ENCODE peak calls at places on chromosome 21, in eight cellular contexts. A is IMR-90, Z is tibial artery, G is HL-60, O is AG04450, Y is right lobe of liver, R is cardiac muscle cell, U is esophagus squamous epithelium. T is an unnamed sample. For H3K27me3, the result is how much of the 10 kb centered on the place peaks cover.

GRCh38 chr21:26115899-26116298 is 54.7 kb downstream of the APP start:
- DNase-seq in A (peak), Z (no peak), G (no peak), O (peak), Y (no peak), R (no peak), U (no peak), T (peak)

GRCh38 chr21:17729455-17729854 is 89.7 kb downstream of the C21orf91 start:
- DNase-seq in A (no peak), Z (no peak), G (no peak), O (no peak), Y (no peak), R (no peak), U (no peak), T (no peak)

GRCh38 chr21:31335957-31336738 is 7.9 kb downstream of the TIAM1 start:
- DNase-seq in A (peak), Z (no peak), G (no peak), O (peak), Y (no peak), R (no peak), U (no peak), T (peak)

GRCh38 chr21:14479387-14479786 is 66.7 kb downstream of the SAMSN1 start:
- DNase-seq in A (no peak), Z (no peak), G (no peak), O (no peak), Y (no peak), R (no peak), U (no peak), T (no peak)

GRCh38 chr21:31553461-31553860 is 106.0 kb upstream of the SOD1 start:
- DNase-seq in A (no peak), Z (no peak), G (no peak), O (no peak), Y (no peak), R (no peak), U (no peak), T (no peak)

GRCh38 chr21:25369524-25370300 is 237.6 kb downstream of the MRPL39 start:
- DNase-seq in A (peak), Z (no peak), G (no peak), O (no peak), Y (no peak), R (no peak), U (no peak), T (peak)

GRCh38 chr21:32469628-32470027 is 57.1 kb downstream of the EVA1C start:
- DNase-seq in A (no peak), Z (no peak), G (no peak), O (no peak), Y (no peak), R (no peak), U (no peak), T (no peak)

GRCh38 chr21:22056904-22057303 is 1058.7 kb downstream of the NCAM2 start:
- DNase-seq in A (no peak), Z (no peak), G (no peak), O (no peak), Y (no peak), R (no peak), U (no peak), T (no peak)

GRCh38 chr21:37564341-37564923 is 197.9 kb downstream of the DYRK1A start:
- DNase-seq in A (peak), Z (peak), G (peak), O (peak), Y (peak), R (peak), U (peak), T (peak)

GRCh38 chr21:37337179-37337578 is 29.4 kb upstream of the DYRK1A start:
- DNase-seq in A (no peak), Z (no peak), G (no peak), O (no peak), Y (no peak), R (no peak), U (no peak), T (no peak)

GRCh38 chr21:37074195-37074510 is 1.1 kb downstream of the TTC3 start:
- DNase-seq in A (no peak), Z (no peak), G (no peak), O (no peak), Y (no peak), R (no peak), U (no peak), T (no peak)

GRCh38 chr21:43719748-43720538 is 1.0 kb downstream of the PDXK start:
- DNase-seq in A (no peak), Z (no peak), G (no peak), O (no peak), Y (no peak), R (no peak), U (no peak), T (no peak)

GRCh38 chr21:18069875-18070274 is 174.8 kb upstream of the CHODL start:
- DNase-seq in A (no peak), Z (no peak), G (no peak), O (no peak), Y (no peak), R (no peak), U (no peak), T (no peak)

GRCh38 chr21:24509131-24509530 is 1098.2 kb downstream of the MRPL39 start:
- DNase-seq in A (no peak), Z (no peak), G (no peak), O (no peak), Y (no peak), R (no peak), U (no peak), T (no peak)

GRCh38 chr21:26686705-26687104 is 113.6 kb upstream of the CYYR1 start:
- DNase-seq in A (no peak), Z (no peak), G (no peak), O (no peak), Y (no peak), R (no peak), U (no peak), T (no peak)

GRCh38 chr21:31576428-31576827 is 83.1 kb upstream of the SOD1 start:
- DNase-seq in A (no peak), Z (no peak), G (no peak), O (no peak), Y (no peak), R (no peak), U (no peak), T (no peak)

GRCh38 chr21:17769049-17769845 is 49.9 kb downstream of the C21orf91 start:
- DNase-seq in A (no peak), Z (no peak), G (no peak), O (no peak), Y (no peak), R (no peak), U (no peak), T (peak)

GRCh38 chr21:22200378-22201092 is 1202.3 kb downstream of the NCAM2 start:
- DNase-seq in A (no peak), Z (no peak), G (no peak), O (no peak), Y (no peak), R (peak), U (no peak), T (no peak)

GRCh38 chr21:32742470-32742869 is 14.7 kb upstream of the SYNJ1 start:
- DNase-seq in A (no peak), Z (no peak), G (no peak), O (no peak), Y (no peak), R (no peak), U (no peak), T (no peak)

GRCh38 chr21:37532868-37533780 is 166.6 kb downstream of the DYRK1A start:
- DNase-seq in A (peak), Z (no peak), G (no peak), O (no peak), Y (no peak), R (no peak), U (no peak), T (no peak)

GRCh38 chr21:26130249-26130896 is 40.2 kb downstream of the APP start:
- DNase-seq in A (peak), Z (no peak), G (no peak), O (no peak), Y (no peak), R (no peak), U (no peak), T (no peak)

GRCh38 chr21:31735518-31735992 is 3.6 kb upstream of the SCAF4 start:
- DNase-seq in A (no peak), Z (no peak), G (no peak), O (no peak), Y (no peak), R (no peak), U (no peak), T (no peak)

GRCh38 chr21:28393279-28393678 is 599.4 kb downstream of the LTN1 start:
- DNase-seq in A (peak), Z (no peak), G (no peak), O (no peak), Y (no peak), R (no peak), U (no peak), T (no peak)

GRCh38 chr21:36909901-36910561 is 56.4 kb downstream of the HLCS start:
- DNase-seq in A (peak), Z (no peak), G (peak), O (peak), Y (no peak), R (no peak), U (no peak), T (peak)

GRCh38 chr21:46180778-46181391 is 3.4 kb downstream of the SPATC1L start:
- DNase-seq in A (no peak), Z (no peak), G (no peak), O (no peak), Y (no peak), R (no peak), U (no peak), T (no peak)

GRCh38 chr21:10464975-10465374 is 56.4 kb upstream of the TPTE start:
- DNase-seq in A (no peak), Z (no peak), G (no peak), O (no peak), Y (no peak), R (no peak), U (no peak), T (no peak)

GRCh38 chr21:46613391-46613790 is 8.5 kb upstream of the S100B start:
- DNase-seq in A (no peak), Z (no peak), G (no peak), O (no peak), Y (no peak), R (no peak), U (no peak), T (no peak)

GRCh38 chr21:31558839-31559367 is 100.6 kb upstream of the SOD1 start:
- DNase-seq in A (peak), Z (peak), G (no peak), O (peak), Y (peak), R (peak), U (peak), T (peak)

GRCh38 chr21:14454642-14455009 is 71.7 kb upstream of the HSPA13 start:
- DNase-seq in A (no peak), Z (no peak), G (no peak), O (no peak), Y (no peak), R (no peak), U (no peak), T (no peak)

GRCh38 chr21:43372663-43373386 is 54.1 kb downstream of the SIK1 start:
- DNase-seq in A (no peak), Z (no peak), G (no peak), O (no peak), Y (no peak), R (no peak), U (no peak), T (no peak)

GRCh38 chr21:31354604-31355443 is 10.8 kb upstream of the TIAM1 start:
- DNase-seq in A (peak), Z (no peak), G (no peak), O (peak), Y (no peak), R (no peak), U (no peak), T (no peak)

GRCh38 chr21:36640260-36641244 is 58.4 kb upstream of the SIM2 start:
- DNase-seq in A (peak), Z (no peak), G (no peak), O (no peak), Y (no peak), R (no peak), U (no peak), T (no peak)

GRCh38 chr21:27590271-27590670 is 623.4 kb upstream of the ADAMTS5 start:
- DNase-seq in A (no peak), Z (peak), G (no peak), O (no peak), Y (no peak), R (no peak), U (no peak), T (peak)

GRCh38 chr21:37071561-37072238 is 1.2 kb downstream of the PIGP start:
- DNase-seq in A (peak), Z (peak), G (no peak), O (no peak), Y (no peak), R (peak), U (no peak), T (peak)

GRCh38 chr21:17462276-17462981 is 50.4 kb upstream of the CXADR start:
- DNase-seq in A (peak), Z (no peak), G (no peak), O (no peak), Y (peak), R (no peak), U (no peak), T (no peak)

GRCh38 chr21:18877932-18878331 is 474.3 kb upstream of the TMPRSS15 start:
- DNase-seq in A (no peak), Z (no peak), G (no peak), O (no peak), Y (peak), R (no peak), U (no peak), T (no peak)

GRCh38 chr21:21715286-21715969 is 717.2 kb downstream of the NCAM2 start:
- DNase-seq in A (peak), Z (no peak), G (no peak), O (peak), Y (no peak), R (no peak), U (no peak), T (no peak)

GRCh38 chr21:18832081-18832670 is 428.6 kb upstream of the TMPRSS15 start:
- DNase-seq in A (no peak), Z (no peak), G (no peak), O (no peak), Y (no peak), R (no peak), U (no peak), T (no peak)

GRCh38 chr21:16751705-16752104 is 761.1 kb upstream of the CXADR start:
- DNase-seq in A (no peak), Z (no peak), G (no peak), O (no peak), Y (no peak), R (peak), U (no peak), T (no peak)

DNA sequence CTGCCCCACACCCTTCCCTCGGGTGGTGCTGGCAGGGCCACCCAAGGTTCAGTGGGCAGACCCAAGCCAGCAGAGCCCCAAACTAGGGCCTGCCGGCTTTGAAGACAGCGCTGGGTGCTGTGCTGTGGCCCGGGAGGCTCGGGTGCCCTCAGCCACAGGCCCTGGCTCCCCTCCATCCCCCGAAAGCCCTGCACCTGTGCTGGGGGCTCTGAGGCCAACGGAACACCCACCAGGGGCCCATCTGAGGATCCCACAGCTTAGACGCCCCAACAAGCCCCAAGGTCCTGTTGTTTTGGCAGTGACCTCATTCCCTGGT is 8.6 kb downstream of the ITGB2 start:
- DNase-seq in A (no peak), Z (no peak), G (no peak), O (no peak), Y (peak), R (no peak), U (no peak), T (no peak)
- H3K4me3 ChIP-seq in A (no peak), Z (no peak), G (no peak), O (no peak), Y (no peak), R (no peak), U (no peak), T (no peak)

GRCh38 chr21:29834617-29835016 is 105.2 kb downstream of the GRIK1 start:
- DNase-seq in A (no peak), Z (no peak), G (no peak), O (no peak), Y (no peak), R (no peak), U (no peak), T (no peak)
- H3K27me3 ChIP-seq in A (under half), Z (under half), G (under half), O (under half), Y (under half), R (under half), U (under half), T (under half)

GRCh38 chr21:34517491-34518245 is 5.7 kb upstream of the KCNE1 start:
- DNase-seq in A (no peak), Z (no peak), G (peak), O (no peak), Y (no peak), R (peak), U (no peak), T (no peak)
- TF ChIP-seq CTCF in A (peak), Z (no peak), G (peak), O (peak), Y (peak), R (peak), U (no peak), T (peak)

GRCh38 chr21:41769106-41769505 is 2.3 kb upstream of the RIPK4 start:
- DNase-seq in A (no peak), Z (no peak), G (no peak), O (no peak), Y (no peak), R (no peak), U (no peak), T (no peak)
- H3K4me3 ChIP-seq in A (peak), Z (peak), G (no peak), O (peak), Y (peak), R (no peak), U (peak), T (peak)

GRCh38 chr21:38982804-38983203 is 177.1 kb downstream of the ETS2 start:
- DNase-seq in A (no peak), Z (no peak), G (no peak), O (no peak), Y (no peak), R (no peak), U (no peak), T (no peak)
- H3K27me3 ChIP-seq in A (under half), Z (under half), G (under half), O (under half), Y (under half), R (under half), U (under half), T (under half)

GRCh38 chr21:45176141-45176540 is 101.8 kb downstream of the ADARB1 start:
- DNase-seq in A (no peak), Z (no peak), G (no peak), O (no peak), Y (no peak), R (no peak), U (no peak), T (no peak)

GRCh38 chr21:45178072-45178608 is 103.8 kb downstream of the ADARB1 start:
- DNase-seq in A (no peak), Z (no peak), G (no peak), O (no peak), Y (no peak), R (no peak), U (no peak), T (no peak)

GRCh38 chr21:45172408-45172807 is 98.0 kb downstream of the ADARB1 start:
- DNase-seq in A (no peak), Z (no peak), G (no peak), O (no peak), Y (no peak), R (no peak), U (no peak), T (no peak)

GRCh38 chr21:45177039-45177438 is 102.7 kb downstream of the ADARB1 start:
- DNase-seq in A (no peak), Z (no peak), G (no peak), O (no peak), Y (no peak), R (no peak), U (no peak), T (no peak)

GRCh38 chr21:45175326-45176085 is 101.1 kb downstream of the ADARB1 start:
- DNase-seq in A (peak), Z (no peak), G (no peak), O (no peak), Y (no peak), R (no peak), U (no peak), T (no peak)
- TF ChIP-seq CTCF in A (no peak), Z (no peak), G (no peak), O (no peak), Y (no peak), R (no peak), U (no peak), T (no peak)

DNA sequence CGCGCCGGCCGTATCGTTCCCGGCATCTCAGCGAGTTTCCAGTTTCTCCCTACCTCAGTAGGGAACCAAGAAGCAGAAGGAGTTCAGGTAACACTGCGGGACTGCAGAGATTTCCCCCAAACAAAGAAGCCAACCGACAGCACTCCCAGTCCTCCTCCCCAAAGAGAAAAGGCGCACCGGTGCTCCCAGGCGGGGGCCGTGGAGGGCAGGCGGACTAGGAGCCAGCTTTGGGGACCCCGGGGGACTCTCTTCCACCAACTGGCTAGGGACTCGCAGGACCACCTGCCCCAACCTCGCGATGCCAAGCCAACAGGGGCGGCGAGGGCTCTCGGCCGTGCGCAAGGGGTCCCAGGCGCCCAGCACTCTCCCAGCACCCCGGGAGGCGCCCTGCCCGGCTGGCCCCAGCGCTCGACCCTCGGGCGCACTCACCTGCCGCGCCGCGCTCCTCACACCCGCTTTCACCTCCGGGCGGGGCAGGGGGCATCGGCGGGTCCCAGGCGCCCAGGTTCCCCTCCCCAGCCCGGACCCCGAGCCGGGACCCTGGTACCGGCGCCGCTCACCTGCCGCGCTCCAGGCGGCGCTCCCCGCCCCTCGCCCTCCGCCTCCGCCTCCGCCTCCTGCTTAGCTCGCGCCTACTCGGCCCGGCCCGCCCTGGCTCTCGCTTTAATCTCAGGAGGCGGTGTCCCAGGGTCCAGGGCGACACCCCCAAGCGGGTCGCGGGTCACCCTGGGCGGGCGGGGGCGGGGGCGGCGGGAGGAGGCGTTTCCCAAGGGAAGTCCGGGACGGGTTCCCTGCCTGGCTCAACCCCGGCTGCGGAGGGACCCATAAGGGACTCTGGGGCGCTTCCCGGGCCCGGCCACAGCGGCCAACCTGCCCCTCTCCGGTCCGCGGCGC is at the start of gene TMPRSS2:
- DNase-seq in A (no peak), Z (no peak), G (no peak), O (no peak), Y (peak), R (peak), U (no peak), T (no peak)
- H3K4me3 ChIP-seq in A (no peak), Z (peak), G (no peak), O (no peak), Y (peak), R (peak), U (peak), T (no peak)

DNA sequence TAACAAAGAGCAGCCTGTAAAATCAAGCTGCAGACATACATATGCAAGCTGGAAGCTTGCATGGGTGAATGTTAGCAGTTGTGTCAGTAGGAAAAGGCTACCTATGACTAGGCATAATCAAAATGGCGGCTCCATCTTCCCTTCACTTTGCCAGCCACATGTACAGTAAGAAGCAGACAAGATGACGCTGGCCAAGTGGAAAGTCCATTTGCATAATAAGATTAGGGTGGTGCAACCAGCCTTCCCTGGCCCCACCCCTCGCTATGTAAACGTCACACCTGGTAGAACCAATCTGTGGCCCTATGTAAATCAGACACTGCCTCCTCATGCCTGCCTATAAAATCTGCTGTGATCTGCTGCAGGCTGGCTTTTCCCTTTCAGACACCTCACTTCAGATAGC is 171.9 kb upstream of the USP25 start:
- DNase-seq in A (no peak), Z (no peak), G (no peak), O (no peak), Y (no peak), R (no peak), U (no peak), T (no peak)
- H3K27me3 ChIP-seq in A (under half), Z (under half), G (under half), O (under half), Y (under half), R (under half), U (under half), T (under half)

GRCh38 chr21:23452384-23453083 is 2154.7 kb downstream of the MRPL39 start:
- DNase-seq in A (no peak), Z (no peak), G (no peak), O (no peak), Y (no peak), R (peak), U (no peak), T (no peak)
- TF ChIP-seq CTCF in A (no peak), Z (no peak), G (no peak), O (no peak), Y (no peak), R (no peak), U (no peak), T (no peak)